ENCODE peak calls at places on chromosomes 12 and 14, in seven cellular contexts. P, J, S, T, K, V and E are unnamed samples. For H3K9me3 and H3K4me1, the result is how much of the 10 kb centered on the place peaks cover.

GRCh38 chr12:89461649-89462612 is 62.7 kb downstream of the GALNT4 start:
- DNase-seq in S (peak), P (no peak), T (peak), V (no peak), K (no peak), J (no peak), E (peak)

GRCh38 chr12:6943719-6944380 is at the start of the genes C12orf57 and RNU7-1:
- DNase-seq in J (peak), T (peak), P (peak), K (peak), S (peak), V (peak), E (peak)

GRCh38 chr14:96117101-96117897 is 78.1 kb downstream of the C14orf132 start:
- DNase-seq in S (peak), J (no peak), P (no peak), T (peak), K (no peak), V (no peak), E (no peak)

GRCh38 chr12:44876554-44877275 is 600 bp upstream of the NELL2 start:
- DNase-seq in V (peak), J (no peak), T (no peak), P (peak), K (peak), S (peak), E (peak)

GRCh38 chr12:117582135-117582784 is 220.8 kb upstream of the NOS1 start:
- DNase-seq in J (no peak), S (no peak), K (no peak), P (no peak), T (no peak), V (no peak), E (no peak)

GRCh38 chr14:93317200-93317599 is 15.6 kb downstream of the BTBD7 start:
- DNase-seq in K (peak), T (no peak), S (no peak), J (no peak), V (no peak), P (no peak), E (no peak)

GRCh38 chr12:41907036-41907435 is 237.6 kb downstream of the GXYLT1 start:
- DNase-seq in T (no peak), V (no peak), P (no peak), J (no peak), S (no peak), K (no peak), E (no peak)

GRCh38 chr12:49346659-49347306 is at the start of gene DNAJC22:
- DNase-seq in S (no peak), P (no peak), K (peak), J (no peak), T (no peak), V (no peak), E (peak)

GRCh38 chr14:100779691-100780080 is 46.2 kb upstream of the MEG3 start:
- DNase-seq in T (no peak), J (no peak), S (no peak), K (no peak), V (no peak), P (peak), E (peak)
- H3K9me3 ChIP-seq in T (under half), J (under half), S (under half), K (under half), V (under half), P (under half), E (under half)

GRCh38 chr14:55604900-55605418 is 25.0 kb downstream of the KTN1 start:
- DNase-seq in K (no peak), P (no peak), J (no peak), S (no peak), T (no peak), V (no peak), E (no peak)

GRCh38 chr14:55604467-55604866 is 24.5 kb downstream of the KTN1 start:
- DNase-seq in J (no peak), S (no peak), T (no peak), P (no peak), K (no peak), V (no peak), E (peak)

GRCh38 chr14:55603401-55603953 is 23.5 kb downstream of the KTN1 start:
- DNase-seq in P (no peak), K (no peak), V (no peak), T (no peak), J (no peak), S (no peak), E (no peak)

GRCh38 chr14:55600784-55601561 is 21.0 kb downstream of the KTN1 start:
- DNase-seq in V (no peak), T (peak), K (no peak), J (no peak), S (peak), P (no peak), E (no peak)

GRCh38 chr14:55599250-55599879 is 19.4 kb downstream of the KTN1 start:
- DNase-seq in S (no peak), T (no peak), V (no peak), P (peak), J (no peak), K (peak), E (no peak)
- H3K4me3 ChIP-seq in S (no peak), T (no peak), V (no peak), P (no peak), J (no peak), K (no peak), E (no peak)

DNA sequence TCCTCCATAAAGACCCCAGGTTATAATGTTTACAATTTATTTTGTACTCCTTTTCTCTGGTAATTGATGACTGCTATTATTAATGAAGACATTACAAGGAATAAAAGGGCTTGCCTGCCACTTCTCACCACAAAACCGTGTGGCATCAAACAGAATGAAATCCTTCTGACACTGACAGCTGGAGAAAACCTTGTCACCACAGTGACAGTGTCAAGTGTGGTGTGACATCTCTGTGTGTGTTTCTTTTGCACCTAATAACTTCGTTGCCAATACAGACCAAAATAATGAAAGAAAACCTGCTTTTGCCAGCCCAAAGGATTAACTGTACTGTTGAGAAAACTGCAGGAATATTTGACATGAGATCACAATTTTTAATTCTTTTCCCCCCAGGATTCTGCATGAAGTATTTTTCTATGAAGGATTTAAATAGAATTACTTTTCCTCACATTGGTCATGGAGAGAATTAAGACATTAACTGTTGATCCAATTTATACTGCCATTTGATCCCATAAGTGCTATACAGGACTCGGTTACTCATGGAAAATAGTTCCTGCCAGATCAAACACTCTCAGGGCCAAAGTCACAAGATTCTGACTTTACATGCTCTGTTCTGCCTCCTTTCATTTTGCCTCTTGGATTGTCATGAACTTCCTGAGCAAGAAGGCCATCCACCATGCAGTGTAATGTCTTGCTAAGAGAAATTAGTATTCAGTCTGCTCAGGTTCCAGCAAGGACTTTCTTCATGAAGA is 60.5 kb upstream of the IFNG-AS1 start:
- DNase-seq in J (no peak), P (no peak), V (no peak), S (peak), T (no peak), K (no peak), E (no peak)
- H3K4me1 ChIP-seq in J (under half), P (under half), V (under half), S (under half), T (under half), K (under half), E (under half)

DNA sequence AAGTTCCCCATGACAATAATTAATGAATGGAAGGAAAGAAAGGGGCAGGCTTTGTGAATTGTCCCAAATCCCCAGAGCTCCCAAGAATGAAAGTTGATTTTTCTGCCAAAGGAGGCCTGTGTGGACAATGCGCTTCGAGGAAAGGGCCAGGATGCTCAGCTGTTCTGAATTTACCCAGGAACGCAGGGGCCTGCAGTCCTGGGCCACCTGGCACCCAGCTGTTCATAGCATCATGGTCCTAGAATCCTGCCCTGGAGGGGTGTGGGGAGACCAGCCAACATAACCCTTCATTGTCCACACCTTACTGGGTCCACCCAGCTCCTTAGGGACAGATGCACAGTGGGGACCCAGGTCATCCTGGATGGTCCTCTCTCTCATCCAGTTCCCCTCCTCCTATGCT is 587.5 kb downstream of the BCL11B start:
- DNase-seq in J (no peak), K (no peak), P (no peak), S (no peak), V (peak), T (no peak), E (no peak)
- H3K9me3 ChIP-seq in J (under half), K (under half), P (under half), S (under half), V (under half), T (under half), E (under half)

GRCh38 chr12:20439634-20440033 is 71.3 kb downstream of the PDE3A start:
- DNase-seq in J (no peak), S (no peak), T (no peak), P (no peak), K (no peak), V (no peak), E (no peak)
- H3K4me3 ChIP-seq in J (no peak), S (no peak), T (no peak), P (no peak), K (no peak), V (no peak), E (no peak)

DNA sequence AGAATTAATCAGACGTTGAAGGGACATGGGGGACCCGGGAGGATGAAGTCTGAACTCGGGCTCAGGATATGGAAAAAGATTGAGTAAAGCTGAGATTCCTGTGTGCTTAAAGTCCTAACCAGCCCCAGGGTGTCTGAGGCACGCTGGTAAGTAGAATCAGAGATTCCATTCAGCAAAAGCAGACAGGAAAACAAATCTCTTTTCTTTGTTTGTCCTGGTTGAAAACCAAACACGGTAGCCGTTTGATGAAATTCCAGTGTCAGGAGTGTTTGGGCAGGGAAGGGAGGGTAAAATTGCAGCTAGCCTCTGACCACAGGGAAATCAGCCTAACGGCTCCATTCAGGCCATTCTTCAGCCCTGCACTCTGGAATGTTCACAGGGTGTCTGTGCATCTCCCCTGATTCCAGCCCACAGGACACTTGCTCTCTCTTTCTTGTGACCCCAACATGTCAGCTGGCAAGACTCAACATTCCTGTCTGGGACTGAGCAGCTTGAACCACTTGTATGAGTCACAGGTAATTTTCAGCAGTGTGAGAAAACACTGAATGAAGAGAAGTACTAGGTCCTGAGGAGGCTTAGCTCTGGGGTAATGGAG is 31.0 kb downstream of the NINJ2 start:
- DNase-seq in J (no peak), V (peak), K (no peak), S (peak), P (no peak), T (peak), E (peak)
- H3K4me1 ChIP-seq in J (under half), V (under half), K (under half), S (under half), P (under half), T (under half), E (under half)

GRCh38 chr12:133202493-133203343 is 21.4 kb downstream of the ZNF268 start:
- DNase-seq in S (peak), T (no peak), P (no peak), V (no peak), K (no peak), J (no peak), E (no peak)
- H3K9me3 ChIP-seq in S (half or more), T (half or more), P (half or more), V (half or more), K (half or more), J (under half), E (half or more)

GRCh38 chr12:47901285-47902093 is 3.3 kb downstream of the VDR start:
- DNase-seq in P (no peak), J (no peak), K (peak), V (no peak), S (no peak), T (no peak), E (no peak)

GRCh38 chr12:47900480-47901129 is 4.2 kb downstream of the VDR start:
- DNase-seq in T (no peak), V (peak), S (no peak), P (no peak), K (peak), J (no peak), E (no peak)

GRCh38 chr12:47903927-47904646 is 707 bp downstream of the VDR start:
- DNase-seq in K (peak), S (peak), V (peak), J (peak), P (peak), T (peak), E (no peak)

GRCh38 chr12:47903151-47903611 is 1.6 kb downstream of the VDR start:
- DNase-seq in J (no peak), V (no peak), P (no peak), K (peak), T (peak), S (peak), E (no peak)

DNA sequence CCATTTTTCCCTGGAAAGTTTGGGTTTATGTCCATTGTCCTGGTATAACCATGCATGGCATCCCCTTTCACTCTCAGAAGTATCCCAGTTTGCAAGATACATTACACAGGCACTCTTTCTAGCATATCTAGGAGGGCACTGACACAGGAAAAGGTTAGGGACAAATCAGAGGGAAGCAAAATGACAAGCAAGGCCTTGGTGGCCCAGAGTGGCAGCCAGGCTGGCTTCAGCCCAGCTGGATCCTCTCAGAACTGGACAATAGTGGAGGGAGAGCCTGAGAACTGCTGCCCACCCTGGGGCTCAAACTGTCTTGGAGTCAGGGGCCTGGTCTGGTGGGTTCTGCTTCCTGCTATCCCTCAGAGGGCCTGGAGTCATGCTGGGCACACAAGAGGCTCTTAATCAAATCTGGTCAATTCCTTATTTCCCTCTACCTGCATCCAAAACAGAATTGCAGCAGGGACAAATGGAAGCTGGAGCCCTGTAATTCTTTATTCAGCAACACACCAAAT is 2.6 kb downstream of the VDR start:
- DNase-seq in J (no peak), T (no peak), K (no peak), V (no peak), S (no peak), P (no peak), E (no peak)
- H3K4me3 ChIP-seq in J (no peak), T (no peak), K (no peak), V (no peak), S (no peak), P (no peak), E (no peak)

DNA sequence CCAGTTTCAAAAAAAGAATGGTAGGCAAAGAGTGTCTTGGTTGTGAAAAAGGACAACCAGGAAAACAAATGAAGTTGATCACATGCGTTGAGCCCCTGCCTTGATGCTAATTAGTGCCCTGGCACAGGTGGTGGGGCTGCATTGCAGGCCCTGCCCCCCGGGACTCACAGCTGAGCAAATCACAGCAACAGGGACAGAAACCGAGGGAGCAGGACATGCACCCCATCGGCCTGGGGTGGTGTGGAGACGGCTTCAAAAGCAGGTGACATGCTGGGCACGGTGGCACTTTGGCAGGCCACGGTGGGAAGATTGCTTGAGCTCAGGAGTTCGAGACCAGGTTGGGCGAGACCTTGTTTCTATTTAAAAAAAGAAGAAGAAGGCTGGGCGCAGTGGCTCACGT is 1.1 kb upstream of the PAPLN start:
- DNase-seq in S (no peak), P (no peak), J (no peak), K (no peak), V (no peak), T (no peak), E (no peak)
- H3K4me1 ChIP-seq in S (under half), P (under half), J (under half), K (under half), V (under half), T (under half), E (under half)

GRCh38 chr14:105858676-105859025 is 332.3 kb downstream of the TMEM121 start:
- DNase-seq in P (peak), V (no peak), S (no peak), K (peak), J (peak), T (no peak), E (no peak)

GRCh38 chr14:105857816-105858675 is 331.7 kb downstream of the TMEM121 start:
- DNase-seq in V (no peak), T (no peak), K (peak), P (peak), J (peak), S (no peak), E (no peak)

GRCh38 chr14:105861985-105862465 is 335.6 kb downstream of the TMEM121 start:
- DNase-seq in V (no peak), T (no peak), S (no peak), K (peak), P (no peak), J (no peak), E (no peak)

GRCh38 chr14:105860615-105861580 is 334.5 kb downstream of the TMEM121 start:
- DNase-seq in T (no peak), K (peak), V (no peak), S (no peak), P (peak), J (peak), E (peak)

DNA sequence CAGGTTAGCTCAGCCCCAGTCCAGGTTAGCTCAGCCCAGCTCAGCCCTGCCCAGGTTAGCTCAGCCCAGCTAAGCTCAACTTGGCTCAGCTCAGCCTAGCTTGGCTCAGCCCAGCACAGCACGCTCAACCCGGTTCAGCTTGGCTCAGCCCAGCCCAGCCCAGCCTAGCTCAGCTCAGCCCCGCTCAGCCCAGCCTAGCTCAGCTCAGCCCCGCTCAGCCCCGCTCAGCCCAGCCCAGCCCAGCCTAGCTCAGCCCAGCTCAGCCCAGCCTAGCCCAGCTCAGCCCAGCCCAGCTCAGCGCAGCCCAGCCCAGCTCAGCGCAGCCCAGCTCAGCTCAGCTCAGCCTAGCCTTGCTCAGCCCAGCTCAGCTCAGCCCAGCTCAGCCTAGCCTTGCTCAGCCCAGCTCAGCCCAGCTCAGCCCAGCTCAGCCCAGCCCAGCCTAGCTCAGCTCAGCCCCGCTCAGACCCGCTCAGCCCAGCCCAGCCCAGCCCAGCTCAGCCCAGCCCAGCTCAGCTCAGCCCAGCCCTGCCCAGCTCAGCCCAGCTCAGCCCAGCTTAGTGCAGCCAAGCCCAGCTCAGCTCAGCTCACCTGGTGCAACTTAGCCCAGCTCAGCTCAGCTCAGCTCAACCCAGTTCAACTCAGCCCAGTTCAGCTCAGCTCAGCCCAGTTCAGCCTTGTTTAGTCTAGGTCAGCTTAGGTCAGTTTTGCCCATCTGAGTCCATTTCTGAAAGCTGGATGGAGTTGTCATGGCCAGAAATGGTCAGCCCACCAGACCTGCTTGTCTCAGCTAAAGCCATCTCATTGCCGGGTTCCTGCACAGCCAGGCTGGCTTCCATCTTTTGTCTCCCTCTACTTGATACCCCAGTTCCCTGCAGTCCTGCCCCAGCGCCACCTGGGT is 333.6 kb downstream of the TMEM121 start:
- DNase-seq in J (peak), V (no peak), S (no peak), K (peak), T (no peak), P (peak), E (no peak)
- H3K9me3 ChIP-seq in J (under half), V (under half), S (under half), K (under half), T (half or more), P (under half), E (under half)